ENCODE peak calls at places on chromosomes 2 and 18, in ten cellular contexts. R is NCI-H774; M is RKO; W is NCI-H1694 treated with DMSO at 0.1 percent for 48 hours; V is HT-29; Y is heart right ventricle; B is fibroblast of lung; I is left colon; P is stimulated activated CD8-positive, alpha-beta memory T cell treated with anti-CD3 and anti-CD28 coated beads, Interleukin-7, amount 100 ng/mL, for 4 hours; C is naive thymus-derived CD8-positive, alpha-beta T cell. U is an unnamed sample.

GRCh38 chr2:20164734-20165242 is 60.1 kb downstream of the SDC1 start:
- DNase-seq in R (no peak), M (no peak), W (no peak), V (no peak), Y (no peak), B (peak), I (no peak), P (no peak), C (no peak), U (no peak)

GRCh38 chr18:63188063-63188462 is 131.5 kb downstream of the BCL2 start:
- DNase-seq in R (no peak), M (no peak), W (no peak), V (no peak), Y (no peak), B (no peak), I (no peak), P (no peak), C (no peak), U (no peak)

GRCh38 chr2:72933207-72933606 is 15.9 kb downstream of the EMX1 start:
- DNase-seq in R (no peak), M (no peak), W (no peak), V (no peak), Y (no peak), B (no peak), I (no peak), P (no peak), C (no peak), U (no peak)

GRCh38 chr2:5959836-5960820 is 267.9 kb downstream of the SOX11 start:
- DNase-seq in R (no peak), M (no peak), W (no peak), V (no peak), Y (no peak), B (no peak), I (no peak), P (no peak), C (no peak), U (no peak)

GRCh38 chr2:69831354-69831905 is 2.0 kb downstream of the GMCL1 start:
- DNase-seq in R (no peak), M (no peak), W (no peak), V (no peak), Y (no peak), B (peak), I (no peak), P (no peak), C (no peak), U (no peak)

GRCh38 chr2:179264238-179265081 is at the start of gene SESTD1:
- DNase-seq in R (peak), M (peak), W (peak), V (peak), Y (peak), B (peak), I (peak), P (no peak), C (peak), U (no peak)

GRCh38 chr18:76908277-76908676 is 85.9 kb downstream of the ZNF236 start:
- DNase-seq in R (no peak), M (no peak), W (no peak), V (no peak), Y (no peak), B (no peak), I (no peak), P (no peak), C (no peak), U (no peak)

GRCh38 chr2:28093308-28093707 is 202.8 kb downstream of the BABAM2 start:
- DNase-seq in R (no peak), M (no peak), W (no peak), V (no peak), Y (no peak), B (no peak), I (no peak), P (no peak), C (no peak), U (no peak)

GRCh38 chr18:6414118-6414722 is 491 bp downstream of the L3MBTL4 start:
- DNase-seq in R (peak), M (no peak), W (no peak), V (no peak), Y (peak), B (no peak), I (peak), P (no peak), C (no peak), U (no peak)

GRCh38 chr2:157331696-157332095 is 6.1 kb upstream of the ERMN start:
- DNase-seq in R (no peak), M (no peak), W (no peak), V (no peak), Y (no peak), B (no peak), I (no peak), P (no peak), C (peak), U (no peak)

GRCh38 chr18:63624863-63625262 is 19.2 kb downstream of the SERPINB4 start:
- DNase-seq in R (no peak), M (no peak), W (no peak), V (no peak), Y (no peak), B (no peak), I (no peak), P (no peak), C (no peak), U (no peak)

GRCh38 chr18:37253424-37254255 is 312.0 kb downstream of the CELF4 start:
- DNase-seq in R (peak), M (no peak), W (no peak), V (no peak), Y (peak), B (no peak), I (no peak), P (no peak), C (no peak), U (no peak)

GRCh38 chr2:150900913-150901312 is 360.8 kb downstream of the RBM43 start:
- DNase-seq in R (no peak), M (no peak), W (no peak), V (no peak), Y (no peak), B (no peak), I (no peak), P (no peak), C (no peak), U (no peak)

GRCh38 chr2:56741601-56742102 is 557.9 kb downstream of the CCDC85A start:
- DNase-seq in R (no peak), M (peak), W (no peak), V (no peak), Y (peak), B (peak), I (no peak), P (no peak), C (no peak), U (no peak)

GRCh38 chr2:9613291-9613690 is 17.5 kb downstream of the YWHAQ start:
- DNase-seq in R (no peak), M (no peak), W (no peak), V (no peak), Y (no peak), B (peak), I (no peak), P (no peak), C (no peak), U (no peak)

GRCh38 chr18:78772369-78773302 is 207.0 kb upstream of the SALL3 start:
- DNase-seq in R (no peak), M (no peak), W (no peak), V (no peak), Y (no peak), B (no peak), I (no peak), P (no peak), C (no peak), U (no peak)

GRCh38 chr2:136225950-136226835 is 108.2 kb upstream of the CXCR4 start:
- DNase-seq in R (no peak), M (no peak), W (no peak), V (no peak), Y (no peak), B (no peak), I (no peak), P (peak), C (peak), U (peak)

GRCh38 chr2:132037527-132038178 is 124.1 kb downstream of the ANKRD30BL start:
- DNase-seq in R (no peak), M (no peak), W (peak), V (no peak), Y (peak), B (peak), I (no peak), P (no peak), C (no peak), U (no peak)

GRCh38 chr2:71592181-71592711 is 138.9 kb downstream of the DYSF start:
- DNase-seq in R (no peak), M (no peak), W (no peak), V (no peak), Y (no peak), B (no peak), I (no peak), P (no peak), C (no peak), U (no peak)

GRCh38 chr2:63849381-63850203 is 7.9 kb downstream of the UGP2 start:
- DNase-seq in R (no peak), M (no peak), W (no peak), V (no peak), Y (no peak), B (peak), I (no peak), P (no peak), C (no peak), U (no peak)

GRCh38 chr2:38261569-38262513 is 115.2 kb downstream of the ATL2 start:
- DNase-seq in R (no peak), M (no peak), W (no peak), V (no peak), Y (no peak), B (no peak), I (no peak), P (no peak), C (no peak), U (no peak)

GRCh38 chr2:39411186-39411944 is 25.7 kb downstream of the MAP4K3 start:
- DNase-seq in R (no peak), M (peak), W (no peak), V (no peak), Y (no peak), B (peak), I (no peak), P (no peak), C (no peak), U (no peak)

GRCh38 chr2:101566632-101567228 is 91.8 kb upstream of the RFX8 start:
- DNase-seq in R (no peak), M (no peak), W (no peak), V (no peak), Y (no peak), B (no peak), I (no peak), P (no peak), C (no peak), U (no peak)

GRCh38 chr2:5666798-5667197 is 25.4 kb upstream of the SOX11 start:
- DNase-seq in R (no peak), M (peak), W (no peak), V (no peak), Y (no peak), B (peak), I (no peak), P (no peak), C (no peak), U (no peak)

GRCh38 chr2:99821572-99822369 is 320.6 kb downstream of the AFF3 start:
- DNase-seq in R (no peak), M (peak), W (no peak), V (no peak), Y (no peak), B (peak), I (no peak), P (no peak), C (no peak), U (no peak)

GRCh38 chr2:69619725-69620124 is 23.8 kb downstream of the AAK1 start:
- DNase-seq in R (no peak), M (no peak), W (no peak), V (no peak), Y (no peak), B (no peak), I (no peak), P (no peak), C (no peak), U (no peak)

GRCh38 chr2:50620783-50621182 is 411.1 kb downstream of the NRXN1 start:
- DNase-seq in R (no peak), M (no peak), W (no peak), V (no peak), Y (no peak), B (no peak), I (no peak), P (no peak), C (no peak), U (no peak)

GRCh38 chr18:51211552-51211951 is 14.1 kb upstream of the MEX3C start:
- DNase-seq in R (no peak), M (peak), W (peak), V (peak), Y (peak), B (peak), I (no peak), P (no peak), C (no peak), U (peak)

GRCh38 chr2:95231723-95232122 is 24.4 kb downstream of the ZNF892 start:
- DNase-seq in R (peak), M (peak), W (peak), V (peak), Y (no peak), B (peak), I (peak), P (no peak), C (no peak), U (peak)

GRCh38 chr18:22698711-22699110 is 234.4 kb upstream of the RBBP8 start:
- DNase-seq in R (no peak), M (no peak), W (no peak), V (no peak), Y (no peak), B (no peak), I (no peak), P (no peak), C (no peak), U (no peak)

GRCh38 chr2:106566050-106566449 is 78.9 kb downstream of the CD8B2 start:
- DNase-seq in R (no peak), M (peak), W (peak), V (no peak), Y (no peak), B (no peak), I (no peak), P (no peak), C (no peak), U (no peak)

GRCh38 chr2:219451626-219452360 is 17.1 kb downstream of the SPEG start:
- DNase-seq in R (no peak), M (no peak), W (no peak), V (no peak), Y (peak), B (peak), I (peak), P (no peak), C (peak), U (no peak)

GRCh38 chr2:47301277-47301618 is 101.7 kb upstream of the MSH2 start:
- DNase-seq in R (no peak), M (no peak), W (no peak), V (no peak), Y (no peak), B (no peak), I (no peak), P (no peak), C (no peak), U (no peak)

GRCh38 chr2:8296340-8296739 is 385.5 kb upstream of the ID2 start:
- DNase-seq in R (no peak), M (no peak), W (no peak), V (no peak), Y (no peak), B (no peak), I (no peak), P (no peak), C (no peak), U (no peak)

GRCh38 chr18:25650201-25650941 is 298.4 kb upstream of the ZNF521 start:
- DNase-seq in R (no peak), M (no peak), W (no peak), V (no peak), Y (no peak), B (peak), I (no peak), P (no peak), C (no peak), U (no peak)

U was measured in NK-92 treated with Interleukin-12 subunit alpha and Interleukin-12 subunit beta, amount 100 ng/mL, for 24 hours.